ENCODE peak calls at places on chromosomes 5 and 9, in four cellular contexts. I is adrenal gland, A is IMR-90, M is ovary. F is an unnamed sample.

GRCh38 chr5:135034186-135034962 is at the start of gene PITX1:
- DNase-seq in I (peak; percentile 46), A (peak; percentile 69), M (peak; percentile 55), F (peak; percentile 22)

GRCh38 chr5:135072357-135073247 is 38.6 kb upstream of the PITX1 start:
- DNase-seq in M (no peak), I (no peak), A (no peak), F (no peak)

GRCh38 chr5:86838078-86838477 is 220.3 kb downstream of the COX7C start:
- DNase-seq in M (no peak), A (no peak), I (no peak), F (no peak)

GRCh38 chr9:124260769-124261603 is 3.2 kb downstream of the NEK6 start:
- DNase-seq in A (peak; percentile 69), M (no peak), I (peak; percentile 49), F (peak; percentile 78)

GRCh38 chr9:104748359-104749031 is 1.0 kb downstream of the NIPSNAP3A start:
- DNase-seq in M (no peak), A (peak; percentile 13), I (peak; percentile 14), F (peak; percentile 54)

GRCh38 chr5:135211083-135211790 is 177.2 kb upstream of the PITX1 start:
- DNase-seq in M (no peak), I (no peak), A (peak; percentile 38), F (peak; percentile 74)

GRCh38 chr9:80556631-80557030 is 984.9 kb downstream of the TLE4 start:
- DNase-seq in M (no peak), A (no peak), I (no peak), F (peak; percentile 58)

GRCh38 chr5:24712047-24712446 is 67.3 kb upstream of the CDH10 start:
- DNase-seq in I (no peak), M (no peak), A (no peak), F (no peak)

GRCh38 chr5:127369772-127370171 is 79.2 kb downstream of the MEGF10 start:
- DNase-seq in A (no peak), M (no peak), I (no peak), F (no peak)

GRCh38 chr5:169637856-169638190 is 748 bp downstream of the DOCK2 start:
- DNase-seq in I (no peak), M (no peak), A (no peak), F (no peak)
- H3K4me3 ChIP-seq in I (peak overlapping the region; percentile 48), M (no peak overlapping the region), A (no peak overlapping the region), F (no peak overlapping the region)

GRCh38 chr5:98513378-98513777 is 260.1 kb upstream of the RGMB start:
- DNase-seq in A (no peak), I (no peak), M (no peak), F (no peak)
- TF ChIP-seq CTCF in A (no peak), I (no peak), M (no peak), F (no peak)

GRCh38 chr5:121485261-121485660 is 366.4 kb upstream of the FTMT start:
- DNase-seq in M (no peak), A (no peak), I (no peak), F (no peak)

DNA sequence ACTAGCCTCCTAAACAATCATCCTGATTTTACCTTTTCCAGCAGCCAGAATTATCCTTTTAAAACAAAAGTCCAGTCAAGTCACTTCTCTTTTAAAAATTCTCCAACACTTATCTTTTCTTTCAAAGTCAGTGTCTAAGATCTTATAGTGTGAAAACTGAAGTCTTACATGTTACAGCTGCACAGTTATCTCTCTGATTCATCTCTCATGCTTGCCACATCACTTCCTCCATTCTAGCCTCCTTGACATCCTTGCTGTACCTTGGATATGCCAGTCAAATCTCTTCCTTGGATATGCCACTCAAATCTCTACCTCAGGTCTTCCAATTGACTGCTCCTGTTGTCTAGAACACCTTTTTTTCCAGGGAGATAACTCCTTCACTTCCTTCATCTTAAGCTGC is 361.7 kb upstream of the FTMT start:
- DNase-seq in A (no peak), M (no peak), I (no peak), F (no peak)
- H3K4me3 ChIP-seq in A (no peak overlapping the region), M (no peak overlapping the region), I (no peak overlapping the region), F (no peak overlapping the region)

GRCh38 chr9:303502-303901 is 88.8 kb downstream of the DOCK8 start:
- DNase-seq in I (no peak), A (no peak), M (no peak), F (no peak)

GRCh38 chr9:304519-305185 is 90.0 kb downstream of the DOCK8 start:
- DNase-seq in A (no peak), M (no peak), I (no peak), F (no peak)

GRCh38 chr9:311837-312236 is 97.2 kb downstream of the DOCK8 start:
- DNase-seq in A (no peak), I (no peak), M (no peak), F (no peak)

GRCh38 chr9:304106-304505 is 89.4 kb downstream of the DOCK8 start:
- DNase-seq in M (no peak), A (no peak), I (no peak), F (no peak)

GRCh38 chr9:306907-307306 is 92.2 kb downstream of the DOCK8 start:
- DNase-seq in M (no peak), I (peak; percentile 52), A (no peak), F (no peak)
- TF ChIP-seq CTCF in M (no peak), I (peak; percentile 45), A (no peak), F (no peak)

GRCh38 chr5:179266291-179267070 is 78.8 kb downstream of the ADAMTS2 start:
- DNase-seq in A (no peak), M (peak; percentile 40), I (no peak), F (no peak)

GRCh38 chr5:179268966-179269693 is 76.1 kb downstream of the ADAMTS2 start:
- DNase-seq in I (no peak), M (peak; percentile 30), A (no peak), F (peak; percentile 61)

GRCh38 chr5:179268399-179268952 is 76.8 kb downstream of the ADAMTS2 start:
- DNase-seq in M (peak; percentile 32), I (no peak), A (no peak), F (no peak)

GRCh38 chr5:179267071-179267670 is 78.1 kb downstream of the ADAMTS2 start:
- DNase-seq in M (no peak), A (no peak), I (no peak), F (peak; percentile 57)

GRCh38 chr5:179267671-179268071 is 77.6 kb downstream of the ADAMTS2 start:
- DNase-seq in M (peak; percentile 36), A (no peak), I (no peak), F (peak; percentile 68)
- H3K4me3 ChIP-seq in M (no peak overlapping the region), A (no peak overlapping the region), I (no peak overlapping the region), F (no peak overlapping the region)

GRCh38 chr5:139091439-139092156 is 106.6 kb downstream of the SIL1 start:
- DNase-seq in A (no peak), M (no peak), I (peak; percentile 32), F (peak; percentile 9)
- TF ChIP-seq CTCF in A (no peak), M (peak; percentile 57), I (peak; percentile 44), F (no peak)

GRCh38 chr9:19101203-19101602 is 1.5 kb downstream of the HAUS6 start:
- DNase-seq in I (no peak), M (no peak), A (no peak), F (no peak)
- H3K4me3 ChIP-seq in I (peak overlapping the region; percentile 72), M (no peak overlapping the region), A (no peak overlapping the region), F (peak overlapping the region; percentile 11)

DNA sequence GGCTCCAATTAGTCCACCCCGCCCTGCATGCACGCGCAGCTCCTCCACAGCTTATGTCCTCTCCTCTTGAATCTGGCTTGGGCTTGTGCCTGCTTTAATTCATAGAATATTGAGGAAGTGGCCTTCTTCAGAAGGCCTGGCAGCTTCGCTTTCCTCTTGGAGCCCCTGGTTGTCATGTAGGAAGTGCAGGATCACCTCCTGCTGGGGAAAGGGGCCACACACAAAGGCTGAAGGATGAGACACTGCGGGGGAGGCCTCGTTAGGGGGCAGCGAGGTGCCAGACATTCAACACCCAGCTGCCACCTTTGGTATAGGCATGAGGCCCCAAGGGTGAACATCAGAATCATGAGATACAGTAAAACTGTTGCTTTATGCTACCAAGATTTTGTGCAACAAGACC is 2.7 kb upstream of the CNOT6 start:
- DNase-seq in A (no peak), I (no peak), M (no peak), F (no peak)
- TF ChIP-seq CTCF in A (no peak), I (no peak), M (no peak), F (no peak)

DNA sequence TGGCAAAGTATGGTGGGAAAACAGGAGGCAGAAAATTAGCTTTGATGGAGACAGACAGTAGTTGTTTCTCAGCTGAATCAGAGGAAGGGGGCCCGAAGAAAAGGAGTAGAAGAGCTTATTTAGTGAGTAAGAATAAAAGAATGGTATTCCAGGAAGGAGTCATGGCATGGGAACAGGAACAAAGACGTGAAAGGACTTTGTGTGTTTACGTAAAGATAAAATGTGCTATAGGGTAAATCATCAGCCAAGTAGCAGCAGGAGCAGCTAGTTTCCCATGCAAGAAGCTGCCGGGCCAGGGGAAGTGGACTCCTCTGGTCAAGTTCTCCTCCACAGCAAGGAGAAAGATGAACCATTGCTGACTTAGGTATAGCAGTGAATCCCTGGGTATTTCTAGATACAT is 454.5 kb downstream of the HINT1 start:
- DNase-seq in A (no peak), I (no peak), M (no peak), F (peak; percentile 4)
- H3K4me3 ChIP-seq in A (no peak overlapping the region), I (no peak overlapping the region), M (no peak overlapping the region), F (no peak overlapping the region)

F was measured in foreskin fibroblast.